ENCODE peak calls at places on chromosomes 2 and 18, in six cellular contexts. One of them, this sample, is unnamed.
A peak's percentile ranks its signal among the peaks of the same experiment; 100 is the strongest.

GRCh38 chr18:55407191-55407590 is 180.8 kb downstream of the TCF4 start:
- DNase-seq in GM23248: no peak
- DNase-seq in OCI-LY7: no peak
- DNase-seq in PC-3: no peak
- DNase-seq in hepatocyte: no peak
- DNase-seq in SK-N-SH: no peak
- DNase-seq in this sample: no peak

GRCh38 chr2:120315367-120316033 is 30.4 kb upstream of the INHBB start:
- DNase-seq in SK-N-SH: no peak
- DNase-seq in PC-3: no peak
- DNase-seq in OCI-LY7: no peak
- DNase-seq in hepatocyte: no peak
- DNase-seq in GM23248: no peak
- DNase-seq in this sample: no peak

GRCh38 chr18:79944126-79944731 is 7.2 kb downstream of the SLC66A2 start:
- DNase-seq in OCI-LY7: no peak
- DNase-seq in PC-3: no peak
- DNase-seq in hepatocyte: no peak
- DNase-seq in GM23248: no peak
- DNase-seq in SK-N-SH: no peak
- DNase-seq in this sample: no peak

GRCh38 chr18:67938691-67939090 is 422.2 kb upstream of the DSEL start:
- DNase-seq in GM23248: peak; percentile 41
- DNase-seq in OCI-LY7: no peak
- DNase-seq in hepatocyte: no peak
- DNase-seq in SK-N-SH: no peak
- DNase-seq in PC-3: peak; percentile 15
- DNase-seq in this sample: no peak

GRCh38 chr2:134140251-134140661 is 113.6 kb upstream of the MGAT5 start:
- DNase-seq in GM23248: no peak
- DNase-seq in SK-N-SH: no peak
- DNase-seq in OCI-LY7: no peak
- DNase-seq in hepatocyte: no peak
- DNase-seq in PC-3: peak; percentile 65
- DNase-seq in this sample: no peak

GRCh38 chr18:68435581-68435980 is 279.3 kb downstream of the TMX3 start:
- DNase-seq in OCI-LY7: no peak
- DNase-seq in SK-N-SH: no peak
- DNase-seq in GM23248: no peak
- DNase-seq in PC-3: no peak
- DNase-seq in hepatocyte: no peak
- DNase-seq in this sample: no peak

GRCh38 chr2:101003278-101003775 is 1.2 kb downstream of the RPL31 start:
- DNase-seq in GM23248: no peak
- DNase-seq in PC-3: no peak
- DNase-seq in hepatocyte: no peak
- DNase-seq in SK-N-SH: no peak
- DNase-seq in OCI-LY7: peak; percentile 11
- DNase-seq in this sample: no peak

GRCh38 chr18:24534271-24534670 is 73.8 kb downstream of the HRH4 start:
- DNase-seq in OCI-LY7: no peak
- DNase-seq in SK-N-SH: no peak
- DNase-seq in hepatocyte: no peak
- DNase-seq in GM23248: no peak
- DNase-seq in PC-3: no peak
- DNase-seq in this sample: no peak

GRCh38 chr2:188776634-188777033 is 197.5 kb upstream of the COL3A1 start:
- DNase-seq in OCI-LY7: no peak
- DNase-seq in SK-N-SH: no peak
- DNase-seq in hepatocyte: no peak
- DNase-seq in PC-3: peak; percentile 85
- DNase-seq in GM23248: peak; percentile 62
- DNase-seq in this sample: no peak

GRCh38 chr2:179444056-179444455 is 179.4 kb upstream of the SESTD1 start:
- DNase-seq in PC-3: no peak
- DNase-seq in OCI-LY7: no peak
- DNase-seq in SK-N-SH: no peak
- DNase-seq in hepatocyte: peak; percentile 13
- DNase-seq in GM23248: peak; percentile 57
- DNase-seq in this sample: no peak

GRCh38 chr2:208142925-208143799 is 2.8 kb downstream of the CRYGB start:
- DNase-seq in GM23248: no peak
- DNase-seq in PC-3: no peak
- DNase-seq in SK-N-SH: no peak
- DNase-seq in OCI-LY7: no peak
- DNase-seq in hepatocyte: no peak
- DNase-seq in this sample: no peak

GRCh38 chr2:72124391-72124790 is 23.3 kb downstream of the CYP26B1 start:
- DNase-seq in OCI-LY7: no peak
- DNase-seq in PC-3: no peak
- DNase-seq in GM23248: peak; percentile 30
- DNase-seq in hepatocyte: no peak
- DNase-seq in SK-N-SH: no peak
- DNase-seq in this sample: no peak

GRCh38 chr18:57748770-57749603 is 54.1 kb downstream of the ATP8B1 start:
- DNase-seq in PC-3: peak; percentile 76
- DNase-seq in GM23248: peak; percentile 70
- DNase-seq in OCI-LY7: peak; percentile 12
- DNase-seq in hepatocyte: peak; percentile 70
- DNase-seq in SK-N-SH: no peak
- DNase-seq in this sample: peak; percentile 19

GRCh38 chr2:197152451-197153228 is 157.9 kb downstream of the ANKRD44 start:
- DNase-seq in PC-3: peak; percentile 13
- DNase-seq in OCI-LY7: peak; percentile 94
- DNase-seq in SK-N-SH: no peak
- DNase-seq in hepatocyte: no peak
- DNase-seq in GM23248: peak; percentile 51
- DNase-seq in this sample: no peak

GRCh38 chr2:152445791-152446201 is 110.8 kb downstream of the FMNL2 start:
- DNase-seq in PC-3: peak; percentile 73
- DNase-seq in hepatocyte: no peak
- DNase-seq in GM23248: peak; percentile 94
- DNase-seq in OCI-LY7: no peak
- DNase-seq in SK-N-SH: no peak
- DNase-seq in this sample: no peak

GRCh38 chr2:186848873-186849578 is at the start of gene ZSWIM2:
- DNase-seq in PC-3: no peak
- DNase-seq in GM23248: peak; percentile 92
- DNase-seq in hepatocyte: peak; percentile 80
- DNase-seq in SK-N-SH: peak; percentile 78
- DNase-seq in OCI-LY7: no peak
- DNase-seq in this sample: peak; percentile 38

GRCh38 chr2:158912122-158912521 is 56.3 kb upstream of the TANC1 start:
- DNase-seq in SK-N-SH: no peak
- DNase-seq in hepatocyte: no peak
- DNase-seq in OCI-LY7: no peak
- DNase-seq in GM23248: no peak
- DNase-seq in PC-3: no peak
- DNase-seq in this sample: no peak

GRCh38 chr2:134327367-134327766 is 73.5 kb downstream of the MGAT5 start:
- DNase-seq in PC-3: no peak
- DNase-seq in OCI-LY7: no peak
- DNase-seq in GM23248: peak; percentile 60
- DNase-seq in hepatocyte: no peak
- DNase-seq in SK-N-SH: no peak
- DNase-seq in this sample: no peak

GRCh38 chr2:69333352-69333751 is 53.7 kb downstream of the GFPT1 start:
- DNase-seq in GM23248: no peak
- DNase-seq in OCI-LY7: no peak
- DNase-seq in SK-N-SH: no peak
- DNase-seq in PC-3: no peak
- DNase-seq in hepatocyte: no peak
- DNase-seq in this sample: no peak

GRCh38 chr2:69340101-69340775 is 46.8 kb downstream of the GFPT1 start:
- DNase-seq in GM23248: peak; percentile 57
- DNase-seq in hepatocyte: no peak
- DNase-seq in PC-3: no peak
- DNase-seq in OCI-LY7: no peak
- DNase-seq in SK-N-SH: no peak
- DNase-seq in this sample: no peak

GRCh38 chr2:69330781-69331180 is 56.2 kb downstream of the GFPT1 start:
- DNase-seq in PC-3: no peak
- DNase-seq in SK-N-SH: no peak
- DNase-seq in GM23248: no peak
- DNase-seq in OCI-LY7: no peak
- DNase-seq in hepatocyte: no peak
- DNase-seq in this sample: no peak

GRCh38 chr2:69335291-69335690 is 51.7 kb downstream of the GFPT1 start:
- DNase-seq in hepatocyte: no peak
- DNase-seq in PC-3: no peak
- DNase-seq in OCI-LY7: no peak
- DNase-seq in GM23248: no peak
- DNase-seq in SK-N-SH: no peak
- DNase-seq in this sample: no peak
- TF ChIP-seq EZH2phosphoT487 in hepatocyte: no peak
- TF ChIP-seq EZH2phosphoT487 in PC-3: no peak
- TF ChIP-seq EZH2phosphoT487 in OCI-LY7: no peak
- TF ChIP-seq EZH2phosphoT487 in GM23248: no peak
- TF ChIP-seq EZH2phosphoT487 in SK-N-SH: no peak
- TF ChIP-seq EZH2phosphoT487 in this sample: no peak

GRCh38 chr2:57218206-57218605 is 828.4 kb upstream of the VRK2 start:
- DNase-seq in SK-N-SH: no peak
- DNase-seq in OCI-LY7: no peak
- DNase-seq in PC-3: no peak
- DNase-seq in GM23248: no peak
- DNase-seq in hepatocyte: no peak
- DNase-seq in this sample: no peak

GRCh38 chr2:57217013-57217412 is 829.6 kb upstream of the VRK2 start:
- DNase-seq in OCI-LY7: no peak
- DNase-seq in SK-N-SH: no peak
- DNase-seq in hepatocyte: no peak
- DNase-seq in GM23248: no peak
- DNase-seq in PC-3: no peak
- DNase-seq in this sample: no peak
- H3K9me3 ChIP-seq in OCI-LY7: no peaks in the 10 kb centered on the region
- H3K9me3 ChIP-seq in SK-N-SH: peaks cover 31% of the 10 kb centered on the region
- H3K9me3 ChIP-seq in hepatocyte: no peaks in the 10 kb centered on the region
- H3K9me3 ChIP-seq in GM23248: no peaks in the 10 kb centered on the region
- H3K9me3 ChIP-seq in PC-3: peaks cover 4% of the 10 kb centered on the region
- H3K9me3 ChIP-seq in this sample: no peaks in the 10 kb centered on the region

DNA sequence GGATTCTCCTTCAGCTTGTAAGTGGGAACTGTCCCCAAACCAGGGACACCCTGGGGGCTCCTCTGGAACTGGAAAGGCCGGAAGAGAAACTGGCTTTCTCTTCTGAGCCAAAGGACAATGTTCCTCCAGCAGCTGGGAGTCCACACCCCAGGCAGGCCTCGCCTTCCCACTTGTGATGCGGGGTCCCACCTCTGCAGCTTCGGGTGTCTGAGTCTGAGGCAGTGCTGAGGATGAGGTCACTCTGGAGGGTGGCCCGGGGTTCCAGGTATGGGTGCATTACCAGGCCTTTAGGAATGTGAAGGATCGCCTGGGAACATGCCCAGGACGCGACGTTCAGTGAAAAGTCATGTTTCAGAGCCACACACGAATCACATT is 18.2 kb upstream of the BOK start:
- DNase-seq in SK-N-SH: no peak
- DNase-seq in GM23248: no peak
- DNase-seq in OCI-LY7: no peak
- DNase-seq in PC-3: no peak
- DNase-seq in hepatocyte: no peak
- DNase-seq in this sample: no peak
- H3K27ac ChIP-seq in SK-N-SH: no peak overlapping the region
- H3K27ac ChIP-seq in GM23248: no peak overlapping the region
- H3K27ac ChIP-seq in OCI-LY7: no peak overlapping the region
- H3K27ac ChIP-seq in PC-3: no peak overlapping the region
- H3K27ac ChIP-seq in hepatocyte: no peak overlapping the region
- H3K27ac ChIP-seq in this sample: no peak overlapping the region

GRCh38 chr2:16259010-16259409 is 318.7 kb downstream of the MYCN start:
- DNase-seq in hepatocyte: no peak
- DNase-seq in GM23248: no peak
- DNase-seq in OCI-LY7: no peak
- DNase-seq in SK-N-SH: no peak
- DNase-seq in PC-3: no peak
- DNase-seq in this sample: no peak
- TF ChIP-seq EZH2phosphoT487 in hepatocyte: no peak
- TF ChIP-seq EZH2phosphoT487 in GM23248: no peak
- TF ChIP-seq EZH2phosphoT487 in OCI-LY7: no peak
- TF ChIP-seq EZH2phosphoT487 in SK-N-SH: no peak
- TF ChIP-seq EZH2phosphoT487 in PC-3: no peak
- TF ChIP-seq EZH2phosphoT487 in this sample: no peak

DNA sequence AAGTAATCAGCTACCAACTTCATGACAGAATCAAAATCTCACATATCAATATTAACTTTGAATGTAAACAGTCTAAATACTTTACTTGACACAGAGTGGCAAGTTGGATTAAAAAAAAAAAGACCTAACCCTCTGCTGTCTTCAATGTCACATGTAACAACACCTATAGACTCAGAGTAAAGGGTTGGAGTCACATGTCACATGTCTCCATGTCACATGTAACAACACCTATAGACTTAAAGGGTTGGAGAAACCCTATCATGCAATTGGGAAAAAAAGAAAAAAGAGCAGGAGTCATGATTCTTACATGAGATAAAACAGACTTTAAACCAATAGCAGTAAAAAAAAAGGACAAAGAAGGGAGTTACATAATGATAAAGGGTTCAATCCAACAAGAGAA is 665.3 kb upstream of the LRRTM1 start:
- DNase-seq in GM23248: no peak
- DNase-seq in SK-N-SH: no peak
- DNase-seq in OCI-LY7: no peak
- DNase-seq in PC-3: no peak
- DNase-seq in hepatocyte: no peak
- DNase-seq in this sample: no peak
- H3K9me3 ChIP-seq in GM23248: no peaks in the 10 kb centered on the region
- H3K9me3 ChIP-seq in SK-N-SH: peaks cover 5% of the 10 kb centered on the region
- H3K9me3 ChIP-seq in OCI-LY7: peaks cover 10% of the 10 kb centered on the region
- H3K9me3 ChIP-seq in PC-3: peaks cover 7% of the 10 kb centered on the region
- H3K9me3 ChIP-seq in hepatocyte: peaks cover 3% of the 10 kb centered on the region
- H3K9me3 ChIP-seq in this sample: no peaks in the 10 kb centered on the region

GRCh38 chr2:15939854-15940660 is at the start of gene MYCN:
- DNase-seq in SK-N-SH: peak; percentile 89
- DNase-seq in GM23248: no peak
- DNase-seq in OCI-LY7: peak; percentile 15
- DNase-seq in PC-3: no peak
- DNase-seq in hepatocyte: peak; percentile 89
- DNase-seq in this sample: peak; percentile 91
- H3K27ac ChIP-seq in SK-N-SH: peak within 1 kb of the TSS; percentile 77
- H3K27ac ChIP-seq in GM23248: no peak within 1 kb of the TSS
- H3K27ac ChIP-seq in OCI-LY7: no peak within 1 kb of the TSS
- H3K27ac ChIP-seq in PC-3: no peak within 1 kb of the TSS
- H3K27ac ChIP-seq in hepatocyte: peak within 1 kb of the TSS; percentile 23
- H3K27ac ChIP-seq in this sample: peak within 1 kb of the TSS; percentile 45

GRCh38 chr2:191857406-191857805 is 10.5 kb upstream of the CAVIN2 start:
- DNase-seq in GM23248: peak; percentile 55
- DNase-seq in SK-N-SH: no peak
- DNase-seq in hepatocyte: no peak
- DNase-seq in PC-3: peak; percentile 83
- DNase-seq in OCI-LY7: no peak
- DNase-seq in this sample: no peak
- TF ChIP-seq EZH2phosphoT487 in GM23248: no peak
- TF ChIP-seq EZH2phosphoT487 in SK-N-SH: no peak
- TF ChIP-seq EZH2phosphoT487 in hepatocyte: no peak
- TF ChIP-seq EZH2phosphoT487 in PC-3: no peak
- TF ChIP-seq EZH2phosphoT487 in OCI-LY7: no peak
- TF ChIP-seq EZH2phosphoT487 in this sample: no peak

This sample was measured in MM.1S.